ENCODE peak calls at places on chromosomes 11 and 22, in nine cellular contexts. T is cardiac muscle cell, O is RWPE1, B is astrocyte of the spinal cord, X is lower leg skin, N is body of pancreas, Y is spleen, S is BJ, F is endothelial cell. Z is an unnamed sample.

GRCh38 chr11:117833401-117833891 is 8.9 kb upstream of the FXYD2 start:
- DNase-seq in B (no peak), T (no peak), F (no peak), S (no peak), Y (peak), N (peak), O (no peak), X (no peak), Z (no peak)

GRCh38 chr11:26743622-26744021 is 21.8 kb upstream of the SLC5A12 start:
- DNase-seq in N (no peak), Y (no peak), O (no peak), T (no peak), B (no peak), S (no peak), F (no peak), X (no peak), Z (no peak)

GRCh38 chr11:124657922-124658321 is 15.6 kb downstream of the SIAE start:
- DNase-seq in T (peak), Y (no peak), S (no peak), F (no peak), O (no peak), X (no peak), B (no peak), N (no peak), Z (no peak)

GRCh38 chr11:78428273-78428651 is 10.6 kb upstream of the GAB2 start:
- DNase-seq in S (no peak), X (no peak), O (no peak), B (no peak), Y (no peak), T (no peak), N (no peak), F (no peak), Z (no peak)

GRCh38 chr11:94557992-94558391 is 9.2 kb upstream of the PIWIL4 start:
- DNase-seq in N (no peak), X (no peak), O (no peak), S (no peak), Y (no peak), T (no peak), B (peak), F (no peak), Z (no peak)

GRCh38 chr11:120448240-120448639 is 63.3 kb upstream of the GRIK4 start:
- DNase-seq in F (no peak), N (no peak), S (no peak), O (no peak), X (no peak), T (no peak), B (no peak), Y (no peak), Z (no peak)

GRCh38 chr11:20161230-20161918 is 1.1 kb upstream of the DBX1 start:
- DNase-seq in O (no peak), X (no peak), B (no peak), N (no peak), Y (no peak), T (peak), S (no peak), F (peak), Z (no peak)

GRCh38 chr11:27699926-27700350 is 317 bp downstream of the BDNF start:
- DNase-seq in F (no peak), O (no peak), X (no peak), T (no peak), S (no peak), N (no peak), Y (no peak), B (no peak), Z (no peak)

GRCh38 chr11:8807544-8808225 is 103.3 kb upstream of the AKIP1 start:
- DNase-seq in T (peak), S (peak), O (peak), F (no peak), Y (no peak), X (peak), N (no peak), B (peak), Z (peak)

GRCh38 chr11:12860827-12861226 is 148.3 kb upstream of the RASSF10 start:
- DNase-seq in T (no peak), N (no peak), Y (no peak), F (no peak), X (no peak), B (peak), O (no peak), S (no peak), Z (peak)

GRCh38 chr11:71485466-71485865 is 32.5 kb downstream of the NADSYN1 start:
- DNase-seq in X (no peak), S (no peak), Y (no peak), N (no peak), T (no peak), O (no peak), B (no peak), F (no peak), Z (no peak)

GRCh38 chr11:88179141-88179540 is 3.9 kb upstream of the RAB38 start:
- DNase-seq in Y (no peak), S (no peak), O (peak), T (no peak), B (peak), N (no peak), X (no peak), F (no peak), Z (no peak)

GRCh38 chr11:71080239-71081097 is 171.9 kb downstream of the SHANK2 start:
- DNase-seq in O (peak), N (peak), F (peak), T (peak), S (no peak), Y (no peak), B (peak), X (peak), Z (peak)

GRCh38 chr11:70618471-70619101 is 220.3 kb downstream of the CTTN start:
- DNase-seq in Y (no peak), O (no peak), N (no peak), T (no peak), F (no peak), B (no peak), X (no peak), S (no peak), Z (no peak)

GRCh38 chr11:2991477-2992233 is 474 bp downstream of the NAP1L4 start:
- DNase-seq in B (peak), T (peak), N (peak), Y (no peak), X (no peak), S (no peak), F (no peak), O (peak), Z (no peak)

GRCh38 chr22:42926768-42927167 is 69.7 kb upstream of the ARFGAP3 start:
- DNase-seq in Y (peak), F (no peak), O (no peak), T (no peak), X (no peak), N (no peak), B (no peak), S (no peak), Z (no peak)

GRCh38 chr11:13140873-13141655 is 131.9 kb downstream of the RASSF10 start:
- DNase-seq in B (peak), X (no peak), T (no peak), O (no peak), N (peak), Y (no peak), F (no peak), S (no peak), Z (no peak)

GRCh38 chr22:28801845-28802594 is 1.7 kb upstream of the XBP1 start:
- DNase-seq in Y (no peak), B (no peak), S (no peak), X (no peak), F (no peak), T (no peak), O (no peak), N (peak), Z (no peak)

GRCh38 chr11:109756951-109757350 is 335.0 kb downstream of the C11orf87 start:
- DNase-seq in T (no peak), Y (no peak), X (no peak), B (no peak), N (no peak), F (no peak), S (no peak), O (no peak), Z (no peak)

GRCh38 chr11:2168286-2169000 is 3.2 kb downstream of the TH start:
- DNase-seq in N (no peak), B (no peak), S (no peak), O (no peak), Y (no peak), X (no peak), F (no peak), T (no peak), Z (no peak)

GRCh38 chr11:125431481-125431880 is 64.6 kb downstream of the FEZ1 start:
- DNase-seq in F (no peak), N (no peak), B (no peak), T (no peak), S (no peak), Y (no peak), X (no peak), O (no peak), Z (no peak)

GRCh38 chr11:70082829-70083228 is 4.7 kb downstream of the ANO1 start:
- DNase-seq in B (no peak), T (no peak), N (no peak), O (no peak), Y (no peak), S (no peak), X (no peak), F (peak), Z (no peak)

GRCh38 chr11:104843150-104843837 is 55.0 kb downstream of the CASP12 start:
- DNase-seq in N (no peak), T (no peak), O (no peak), X (no peak), B (no peak), F (no peak), Y (no peak), S (no peak), Z (no peak)

GRCh38 chr11:134845474-134846435 is 433.7 kb upstream of the B3GAT1 start:
- DNase-seq in Y (peak), T (no peak), X (no peak), B (no peak), S (no peak), F (no peak), O (no peak), N (no peak), Z (no peak)

GRCh38 chr11:64729851-64730382 is 6.9 kb upstream of the NRXN2 start:
- DNase-seq in F (peak), T (no peak), X (no peak), O (no peak), N (peak), B (no peak), Y (no peak), S (no peak), Z (no peak)

GRCh38 chr11:129639300-129639699 is 176.3 kb upstream of the TMEM45B start:
- DNase-seq in N (no peak), O (peak), B (peak), Y (no peak), S (peak), X (no peak), T (peak), F (no peak), Z (peak)

GRCh38 chr22:19756288-19757128 is 4.1 kb upstream of the TBX1 start:
- DNase-seq in O (peak), Y (peak), B (no peak), X (peak), S (no peak), N (peak), F (no peak), T (no peak), Z (no peak)

GRCh38 chr11:3137486-3138177 is 27.5 kb downstream of the OSBPL5 start:
- DNase-seq in X (no peak), B (no peak), F (no peak), N (no peak), T (no peak), Y (peak), S (no peak), O (no peak), Z (no peak)

GRCh38 chr11:109486129-109486528 is 64.1 kb downstream of the C11orf87 start:
- DNase-seq in B (no peak), O (no peak), Y (no peak), T (no peak), F (no peak), X (no peak), N (no peak), S (no peak), Z (no peak)

GRCh38 chr11:72863091-72863490 is 48.9 kb downstream of the ATG16L2 start:
- DNase-seq in F (no peak), X (no peak), Y (no peak), O (no peak), S (no peak), N (no peak), B (no peak), T (no peak), Z (no peak)

GRCh38 chr11:1049431-1049891 is 12.9 kb upstream of the MUC6 start:
- DNase-seq in X (no peak), F (no peak), T (no peak), B (no peak), S (no peak), N (peak), O (no peak), Y (peak), Z (no peak)

GRCh38 chr11:114685097-114685496 is 6.8 kb downstream of the NXPE2 start:
- DNase-seq in T (no peak), B (no peak), X (no peak), Y (no peak), S (no peak), F (no peak), N (no peak), O (no peak), Z (no peak)

GRCh38 chr22:45444168-45444567 is 30.7 kb downstream of the RIBC2 start:
- DNase-seq in S (no peak), T (peak), N (no peak), X (no peak), F (no peak), Y (no peak), O (no peak), B (no peak), Z (no peak)

GRCh38 chr22:39559456-39560105 is 11.0 kb upstream of the CACNA1I start:
- DNase-seq in X (no peak), Y (no peak), T (peak), F (peak), S (no peak), O (no peak), N (no peak), B (no peak), Z (no peak)
- TF ChIP-seq CTCF in X (no peak), Y (peak), T (peak), F (peak), S (peak), O (peak), N (peak), B (peak), Z (peak)

DNA sequence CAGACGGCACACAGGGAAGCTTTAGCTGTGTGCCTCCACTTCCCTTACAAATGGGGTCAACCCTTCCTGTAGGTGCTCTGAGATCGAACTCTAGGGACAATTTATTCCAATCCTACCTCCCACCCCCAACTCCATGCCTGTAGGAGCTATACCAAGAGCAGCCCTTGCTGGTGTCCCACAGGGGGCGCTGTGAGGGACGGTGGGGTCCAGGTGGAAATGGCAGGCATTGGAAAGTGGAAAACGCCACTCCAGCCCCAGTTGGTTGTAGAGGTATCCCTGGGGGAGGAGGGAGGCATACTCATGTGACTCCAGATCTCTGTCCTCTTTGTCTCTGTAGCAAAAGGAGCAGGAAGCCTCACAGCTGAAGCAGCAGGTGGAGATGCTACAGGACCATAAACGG is 161.3 kb downstream of the MYO18B start:
- DNase-seq in Y (no peak), F (peak), N (no peak), X (no peak), B (no peak), S (no peak), O (no peak), T (no peak), Z (no peak)
- TF ChIP-seq CTCF in Y (no peak), F (peak), N (no peak), X (no peak), B (peak), S (no peak), O (no peak), T (no peak), Z (no peak)

GRCh38 chr11:128303383-128303782 is 284.0 kb downstream of the ETS1 start:
- DNase-seq in X (no peak), T (no peak), F (no peak), S (no peak), Y (no peak), O (no peak), B (no peak), N (no peak), Z (no peak)
- TF ChIP-seq CTCF in X (no peak), T (no peak), F (no peak), S (no peak), Y (no peak), O (no peak), B (no peak), N (no peak), Z (no peak)

DNA sequence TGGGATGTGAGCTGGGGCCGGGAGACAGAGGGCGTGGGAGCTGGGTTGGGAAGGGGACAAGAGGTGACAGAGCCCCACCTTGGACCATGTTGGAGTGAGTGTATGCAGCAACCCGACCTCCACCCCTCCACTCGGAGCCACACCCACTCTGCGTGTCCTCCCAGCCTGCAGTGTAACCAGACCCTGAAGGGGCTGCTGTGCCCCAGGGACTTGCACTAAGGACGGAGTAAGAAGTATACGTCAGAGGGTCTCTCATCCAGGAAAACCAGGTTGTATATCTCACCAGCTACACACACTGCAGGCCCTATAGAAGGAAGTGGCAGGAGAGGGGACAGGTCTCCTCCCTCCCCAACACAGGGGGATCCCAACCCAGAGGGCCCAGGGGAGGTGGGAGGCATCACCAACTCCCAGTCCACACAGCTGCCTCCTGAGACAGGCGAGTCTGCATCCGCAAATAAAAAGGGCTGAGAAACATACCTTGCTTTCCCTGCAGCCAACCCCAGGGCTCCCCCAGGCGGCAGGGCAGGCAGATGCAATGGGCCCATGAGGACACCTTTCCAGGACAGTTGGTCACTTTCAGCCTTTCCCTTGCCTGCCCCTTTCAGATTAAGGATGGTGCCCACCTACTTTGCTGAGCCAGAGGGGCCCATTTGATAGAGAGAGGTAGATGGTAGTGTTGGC is 180.2 kb downstream of the BRD1 start:
- DNase-seq in N (no peak), T (no peak), X (no peak), S (no peak), F (no peak), Y (no peak), B (no peak), O (no peak), Z (no peak)
- TF ChIP-seq CTCF in N (no peak), T (no peak), X (no peak), S (no peak), F (no peak), Y (no peak), B (no peak), O (no peak), Z (no peak)

DNA sequence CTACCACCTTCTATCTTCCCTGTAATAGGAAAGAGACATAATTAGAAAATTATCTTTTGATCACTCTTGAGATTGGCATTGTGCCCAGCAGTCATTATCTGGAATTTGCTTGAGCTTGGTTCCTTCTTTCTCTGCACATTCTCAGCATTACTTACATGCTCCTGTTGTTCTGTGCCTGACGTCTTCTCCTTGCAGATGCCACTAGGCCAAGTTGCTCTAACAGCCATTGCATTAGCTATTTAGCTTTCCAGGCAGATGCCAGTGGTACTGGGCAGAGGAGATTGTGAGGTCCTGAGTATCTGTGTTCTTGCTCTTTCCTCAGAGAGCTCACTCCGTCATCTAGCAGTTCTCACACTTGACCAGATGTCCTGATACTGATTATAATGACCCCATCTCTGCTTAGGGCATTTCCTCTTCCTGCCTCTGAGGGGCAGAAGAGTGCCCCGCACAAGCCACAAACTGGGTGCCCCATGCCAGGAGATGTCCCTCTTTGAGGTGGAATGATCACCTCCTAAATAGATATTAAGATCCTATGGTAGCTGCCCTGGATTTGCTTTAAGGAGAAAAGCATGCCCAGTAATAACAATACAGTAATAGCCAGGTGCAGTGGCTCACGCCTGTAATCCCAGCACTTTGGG is 30.7 kb downstream of the ARHGAP1 start:
- DNase-seq in S (no peak), X (no peak), N (no peak), T (no peak), F (no peak), B (no peak), O (no peak), Y (no peak), Z (no peak)
- TF ChIP-seq CTCF in S (peak), X (no peak), N (no peak), T (peak), F (peak), B (peak), O (peak), Y (peak), Z (peak)

DNA sequence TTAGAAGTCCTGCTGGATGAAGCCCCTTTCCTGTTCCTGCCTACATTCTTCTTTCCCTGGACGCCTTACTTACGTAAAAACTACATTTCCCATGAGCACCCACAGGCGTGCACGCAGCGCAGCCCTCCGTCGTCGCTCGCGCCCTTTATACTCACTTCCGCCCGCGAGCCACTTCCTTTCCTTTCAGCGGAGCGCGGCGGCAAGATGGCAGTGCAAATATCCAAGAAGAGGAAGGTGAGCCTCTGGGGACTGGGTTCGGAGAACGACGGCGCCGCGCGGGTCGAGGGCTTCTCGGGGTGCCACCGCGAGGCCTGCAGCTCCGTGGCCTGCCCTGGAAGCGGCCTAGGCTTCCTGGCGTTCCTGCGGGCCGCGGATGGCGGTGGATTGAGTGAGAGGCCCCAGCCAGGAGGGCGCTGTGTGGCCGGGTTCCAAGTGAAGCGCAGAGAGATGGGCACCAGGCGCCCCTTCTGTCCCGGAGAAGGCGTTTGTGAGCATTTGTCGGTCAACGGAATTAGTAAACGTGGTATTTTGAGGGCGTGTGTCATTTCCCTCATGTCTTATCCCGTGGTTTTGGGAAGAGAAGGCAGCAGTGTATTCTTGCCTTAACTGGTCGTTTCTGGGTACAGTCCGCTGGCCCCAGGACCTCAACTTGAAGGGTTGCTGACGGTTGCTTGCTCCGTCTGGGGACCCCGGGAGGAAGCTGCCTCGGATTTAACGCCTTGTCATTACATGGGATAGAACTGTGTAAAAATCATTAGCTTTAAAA is at the start of gene RPS3:
- DNase-seq in T (peak), F (peak), O (peak), S (peak), Y (peak), X (peak), B (peak), N (peak), Z (peak)
- TF ChIP-seq CTCF in T (no peak), F (no peak), O (no peak), S (peak), Y (peak), X (no peak), B (peak), N (no peak), Z (no peak)